ENCODE peak calls at places on chromosomes 11 and 22, in ten cellular contexts. B is heart left ventricle, U is nephron progenitor cell, E is colonic mucosa, H is coronary artery, I is fibroblast of mammary gland, X is cardiac fibroblast, M is neural crest cell, A is GM12865, J is fibroblast of the aortic adventitia. Z is an unnamed sample.

GRCh38 chr11:69430566-69430965 is 50.9 kb upstream of the LINC01488 start:
- DNase-seq in H (no peak), I (no peak), X (no peak), B (no peak), A (no peak), M (no peak), J (peak; percentile 42), U (no peak), E (no peak), Z (no peak)

GRCh38 chr11:46278387-46279173 is 1.1 kb downstream of the CREB3L1 start:
- DNase-seq in H (no peak), B (peak; percentile 56), A (peak; percentile 34), J (peak; percentile 58), M (peak; percentile 56), I (peak; percentile 57), X (peak; percentile 70), U (peak; percentile 71), E (peak; percentile 93), Z (peak; percentile 65)

GRCh38 chr11:108027057-108027456 is 18.4 kb downstream of the CUL5 start:
- DNase-seq in A (no peak), E (no peak), J (no peak), U (no peak), B (no peak), M (no peak), X (no peak), I (no peak), H (no peak), Z (no peak)

GRCh38 chr11:74672956-74673895 is 58.0 kb downstream of the CHRDL2 start:
- DNase-seq in M (no peak), U (no peak), H (peak; percentile 88), E (peak; percentile 32), I (peak; percentile 99), B (peak; percentile 63), J (peak; percentile 98), X (peak; percentile 99), A (no peak), Z (peak; percentile 98)

GRCh38 chr11:104968365-104968855 is at the start of gene CASP4:
- DNase-seq in A (peak; percentile 50), X (peak; percentile 85), E (peak; percentile 53), J (peak; percentile 87), H (no peak), U (no peak), I (peak; percentile 85), B (peak; percentile 14), M (no peak), Z (peak; percentile 81)

GRCh38 chr11:44203270-44204043 is 106.5 kb downstream of the ALX4 start:
- DNase-seq in E (no peak), X (no peak), M (no peak), B (peak; percentile 27), I (no peak), H (no peak), J (no peak), U (no peak), A (no peak), Z (no peak)

GRCh38 chr11:69215216-69215615 is 59.5 kb downstream of the SMIM38 start:
- DNase-seq in U (no peak), B (peak; percentile 0), J (peak; percentile 36), E (no peak), M (no peak), X (no peak), H (peak; percentile 50), A (no peak), I (no peak), Z (no peak)

GRCh38 chr11:10657308-10658271 is 36.0 kb downstream of the IRAG1 start:
- DNase-seq in J (peak; percentile 85), A (peak; percentile 72), H (no peak), U (no peak), X (peak; percentile 84), E (no peak), I (peak; percentile 80), M (no peak), B (peak; percentile 37), Z (peak; percentile 92)

GRCh38 chr11:128021304-128022006 is 565.9 kb downstream of the ETS1 start:
- DNase-seq in H (no peak), M (no peak), X (peak; percentile 41), J (peak; percentile 46), A (no peak), I (no peak), U (peak; percentile 48), E (no peak), B (no peak), Z (peak; percentile 40)

GRCh38 chr22:27129266-27129665 is 471.9 kb downstream of the MIAT start:
- DNase-seq in A (no peak), J (peak; percentile 64), U (no peak), X (peak; percentile 96), B (no peak), M (no peak), H (no peak), I (peak; percentile 34), E (no peak), Z (peak; percentile 83)

DNA sequence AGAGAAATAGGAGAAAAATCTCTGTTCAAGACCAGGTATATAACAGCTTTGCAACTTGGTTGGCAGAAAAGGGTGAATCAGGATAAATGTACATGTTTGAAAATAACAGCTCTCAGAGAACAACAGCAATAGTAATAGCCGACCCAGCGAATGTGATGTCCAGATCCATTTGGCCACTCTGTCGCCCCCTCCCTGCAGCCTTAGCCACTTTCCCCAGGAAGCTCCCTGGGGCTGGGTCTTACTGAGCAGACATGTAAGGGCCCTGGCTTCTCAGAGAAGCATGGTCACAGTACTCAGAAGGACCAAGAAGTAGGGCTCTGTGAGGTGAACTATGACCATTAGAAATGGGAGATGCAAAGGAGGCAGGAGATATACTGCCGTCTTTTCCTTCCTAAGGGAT is 154.1 kb upstream of the SNX19 start:
- DNase-seq in A (no peak), J (no peak), H (no peak), B (no peak), X (no peak), E (no peak), I (no peak), M (no peak), U (no peak), Z (no peak)
- TF ChIP-seq CTCF in A (no peak), J (no peak), H (no peak), B (no peak), X (no peak), E (no peak), I (no peak), M (no peak), U (no peak), Z (no peak)

GRCh38 chr11:12746593-12747097 is 72.4 kb downstream of the TEAD1 start:
- DNase-seq in E (no peak), A (peak; percentile 28), M (peak; percentile 37), B (peak; percentile 74), I (peak; percentile 88), U (peak; percentile 85), J (peak; percentile 78), X (peak; percentile 83), H (no peak), Z (peak; percentile 95)
- TF ChIP-seq CTCF in E (no peak), A (no peak), M (no peak), B (no peak), I (peak; percentile 9), U (peak; percentile 20), J (no peak), X (peak; percentile 22), H (no peak), Z (peak; percentile 14)

GRCh38 chr11:95660038-95660437 is 129.5 kb downstream of the FAM76B start:
- DNase-seq in J (no peak), U (no peak), M (no peak), X (no peak), E (no peak), I (no peak), A (no peak), H (no peak), B (no peak), Z (no peak)

GRCh38 chr11:95655544-95655943 is 134.0 kb downstream of the FAM76B start:
- DNase-seq in U (peak; percentile 4), X (no peak), J (no peak), H (no peak), A (no peak), M (no peak), B (no peak), E (no peak), I (no peak), Z (no peak)

GRCh38 chr11:95653099-95653498 is 136.5 kb downstream of the FAM76B start:
- DNase-seq in H (no peak), J (no peak), U (no peak), I (no peak), B (no peak), A (no peak), X (no peak), E (no peak), M (no peak), Z (no peak)

GRCh38 chr11:95661159-95661558 is 128.4 kb downstream of the FAM76B start:
- DNase-seq in J (no peak), A (no peak), H (no peak), X (no peak), E (no peak), I (no peak), U (no peak), B (no peak), M (no peak), Z (no peak)

GRCh38 chr11:95659088-95659487 is 130.5 kb downstream of the FAM76B start:
- DNase-seq in X (peak; percentile 33), I (peak; percentile 74), J (no peak), U (no peak), E (no peak), H (no peak), M (no peak), A (no peak), B (no peak), Z (no peak)
- TF ChIP-seq CTCF in X (no peak), I (no peak), J (no peak), U (no peak), E (no peak), H (no peak), M (no peak), A (no peak), B (no peak), Z (no peak)

GRCh38 chr11:15361316-15361715 is 246.6 kb downstream of the INSC start:
- DNase-seq in H (no peak), U (no peak), E (no peak), I (no peak), J (no peak), A (no peak), M (no peak), B (no peak), X (no peak), Z (no peak)
- TF ChIP-seq CTCF in H (no peak), U (no peak), E (no peak), I (no peak), J (no peak), A (no peak), M (no peak), B (no peak), X (no peak), Z (no peak)

GRCh38 chr11:92882828-92883611 is 86.4 kb upstream of the MTNR1B start:
- DNase-seq in B (no peak), H (no peak), U (no peak), J (no peak), M (no peak), E (no peak), I (no peak), A (no peak), X (no peak), Z (no peak)
- TF ChIP-seq CTCF in B (no peak), H (no peak), U (no peak), J (no peak), M (no peak), E (no peak), I (no peak), A (no peak), X (no peak), Z (no peak)

Z was measured in choroid plexus epithelial cell.